ENCODE peak calls at places on chromosomes 4 and X, in four cellular contexts. Q is neuronal stem cell, W is trophoblast cell, A is H1. M is an unnamed sample.

GRCh38 chr4:101604976-101605375 is 185.6 kb upstream of the BANK1 start:
- DNase-seq in Q (no peak), A (no peak), W (no peak), M (no peak)

GRCh38 chrX:24371391-24371972 is 11.0 kb downstream of the SUPT20HL1 start:
- DNase-seq in A (no peak), W (peak; percentile 17), Q (peak; percentile 67), M (peak; percentile 43)

GRCh38 chr4:123995939-123996338 is 599.3 kb downstream of the SPRY1 start:
- DNase-seq in Q (no peak), W (no peak), A (no peak), M (peak; percentile 70)

GRCh38 chr4:122041312-122041711 is 89.5 kb upstream of the TRPC3 start:
- DNase-seq in A (no peak), Q (no peak), W (no peak), M (no peak)

GRCh38 chrX:22314692-22315091 is 42.0 kb downstream of the CBLL2 start:
- DNase-seq in W (no peak), Q (no peak), A (no peak), M (peak; percentile 22)

GRCh38 chr4:7000421-7001176 is 42.6 kb upstream of the TADA2B start:
- DNase-seq in W (no peak), A (no peak), Q (no peak), M (no peak)

GRCh38 chr4:175584172-175584571 is 227.9 kb downstream of the GPM6A start:
- DNase-seq in A (no peak), W (no peak), Q (no peak), M (no peak)

GRCh38 chrX:9847071-9847470 is 60.8 kb downstream of the SHROOM2 start:
- DNase-seq in Q (no peak), W (peak; percentile 56), A (no peak), M (peak; percentile 87)

GRCh38 chrX:14027511-14028019 is 2.1 kb downstream of the GEMIN8 start:
- DNase-seq in Q (no peak), W (no peak), A (no peak), M (peak; percentile 22)

GRCh38 chrX:76433219-76433618 is 5.7 kb downstream of the MAGEE1 start:
- DNase-seq in A (no peak), Q (no peak), W (no peak), M (no peak)

GRCh38 chrX:155086202-155086840 is 15.0 kb downstream of the BRCC3 start:
- DNase-seq in Q (no peak), W (no peak), A (peak; percentile 27), M (peak; percentile 38)

GRCh38 chrX:102712216-102712966 is at the start of gene GPRASP2:
- DNase-seq in Q (peak; percentile 57), A (no peak), W (peak; percentile 9), M (peak; percentile 23)

GRCh38 chrX:48531359-48531954 is 8.1 kb upstream of the TBC1D25 start:
- DNase-seq in W (peak; percentile 24), A (no peak), Q (no peak), M (peak; percentile 63)

GRCh38 chr4:153781717-153782416 is 7.0 kb downstream of the SFRP2 start:
- DNase-seq in A (no peak), W (no peak), Q (no peak), M (no peak)

GRCh38 chr4:2862528-2862927 is 18.9 kb downstream of the ADD1 start:
- DNase-seq in W (no peak), A (peak; percentile 44), Q (no peak), M (peak; percentile 81)

GRCh38 chrX:139795196-139795595 is 87.2 kb upstream of the MCF2 start:
- DNase-seq in Q (no peak), W (no peak), A (no peak), M (no peak)

GRCh38 chr4:147793973-147794690 is 62.2 kb downstream of the ARHGAP10 start:
- DNase-seq in Q (no peak), W (no peak), A (no peak), M (peak; percentile 55)

GRCh38 chrX:129842510-129843208 is 1.0 kb downstream of the ZDHHC9 start:
- DNase-seq in Q (no peak), W (peak; percentile 4), A (no peak), M (peak; percentile 61)

GRCh38 chr4:159855731-159856130 is 752.9 kb downstream of the RAPGEF2 start:
- DNase-seq in A (no peak), W (no peak), Q (no peak), M (no peak)

GRCh38 chr4:156968479-156968984 is 3.1 kb downstream of the PDGFC start:
- DNase-seq in A (no peak), Q (peak; percentile 54), W (peak; percentile 35), M (peak; percentile 85)

GRCh38 chr4:41692717-41693345 is 55.7 kb downstream of the PHOX2B start:
- DNase-seq in A (peak; percentile 25), Q (peak; percentile 62), W (peak; percentile 20), M (peak; percentile 56)

GRCh38 chrX:131675596-131676194 is 131.8 kb downstream of the OR13H1 start:
- DNase-seq in Q (peak; percentile 3), W (no peak), A (no peak), M (peak; percentile 34)

GRCh38 chr4:170122252-170122651 is 32.5 kb upstream of the AADAT start:
- DNase-seq in Q (no peak), W (peak; percentile 83), A (no peak), M (no peak)

GRCh38 chr4:169121920-169122319 is 111.9 kb upstream of the CBR4 start:
- DNase-seq in W (no peak), A (no peak), Q (no peak), M (no peak)
- H3K36me3 ChIP-seq in W (peaks cover 9% of the 10 kb centered on the region), A (no peaks in the 10 kb centered on the region), Q (peaks cover 86% of the 10 kb centered on the region), M (peaks cover 89% of the 10 kb centered on the region)

DNA sequence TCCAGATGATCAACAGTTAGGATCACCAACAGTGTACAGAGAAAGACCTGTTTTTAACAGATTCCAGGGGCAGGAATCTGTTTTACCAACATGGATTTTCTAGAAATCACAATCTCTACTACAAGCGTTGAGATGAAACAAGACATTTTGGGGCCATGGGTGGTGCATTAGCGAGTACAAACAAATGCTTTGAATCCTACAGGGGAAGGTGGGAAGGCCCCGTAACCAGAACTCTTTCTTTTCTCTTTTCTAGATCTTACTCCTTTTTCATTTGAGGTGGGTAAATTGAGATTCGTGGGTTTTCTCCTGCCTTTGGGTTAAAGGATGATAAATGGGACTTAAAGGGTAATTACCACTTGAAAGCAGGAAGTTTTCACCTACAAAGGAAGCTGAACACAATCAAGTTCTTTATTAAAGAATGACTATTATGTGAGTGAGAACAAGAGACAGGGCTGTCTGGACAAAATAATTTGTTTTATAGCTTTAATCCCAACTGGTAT is 189.9 kb upstream of the ANXA3 start:
- DNase-seq in A (no peak), W (no peak), Q (no peak), M (no peak)
- H2BK12ac ChIP-seq in A (no peak overlapping the region), W (no peak overlapping the region), Q (no peak overlapping the region), M (no peak overlapping the region)

DNA sequence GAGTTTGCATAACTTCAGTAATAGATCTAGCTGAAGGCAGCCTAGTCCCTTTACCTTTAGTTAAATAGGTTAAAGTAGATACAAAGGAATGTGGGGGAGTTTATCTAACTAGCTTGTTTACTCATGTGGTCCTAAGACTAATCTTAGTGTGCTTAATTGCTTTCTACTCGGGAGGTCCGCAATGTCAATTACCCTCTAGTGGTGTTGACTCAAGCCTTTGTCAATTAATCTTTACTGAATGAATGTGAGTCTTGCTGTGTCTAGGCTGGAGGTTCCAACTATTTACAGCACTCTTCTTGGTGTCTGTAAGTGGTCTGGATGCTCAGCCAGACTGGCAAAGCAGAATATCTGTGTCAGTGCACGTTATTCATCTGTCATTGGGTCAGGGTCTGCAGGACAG is 17.9 kb upstream of the YTHDC1 start:
- DNase-seq in W (no peak), A (no peak), Q (no peak), M (no peak)
- H2BK5ac ChIP-seq in W (peak overlapping the region; percentile 83), A (no peak overlapping the region), Q (no peak overlapping the region), M (peak overlapping the region; percentile 59)

DNA sequence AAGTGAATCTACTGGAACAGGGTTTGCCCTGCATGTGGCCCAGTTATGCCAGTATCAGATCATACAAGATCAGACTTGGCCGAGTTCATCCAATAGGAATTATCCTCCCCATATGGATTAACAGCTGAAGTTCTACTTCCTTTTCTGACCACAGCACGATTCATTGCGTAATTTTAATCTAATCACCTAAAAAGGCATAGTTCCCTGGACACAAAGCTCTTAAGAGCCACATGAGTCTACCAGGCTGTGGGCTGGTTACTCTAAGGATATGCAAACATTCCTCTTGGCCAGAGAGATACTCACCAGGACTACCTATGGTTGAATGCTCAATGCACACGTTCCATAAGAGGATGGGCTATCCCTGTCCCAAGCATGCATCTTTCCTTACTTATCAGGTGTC is 46.9 kb downstream of the CHST7 start:
- DNase-seq in Q (no peak), A (no peak), W (no peak), M (no peak)
- H3K36me3 ChIP-seq in Q (no peaks in the 10 kb centered on the region), A (no peaks in the 10 kb centered on the region), W (no peaks in the 10 kb centered on the region), M (peaks cover 28% of the 10 kb centered on the region)

GRCh38 chrX:39645059-39645895 is 452.5 kb downstream of the BCOR start:
- DNase-seq in W (no peak), Q (no peak), A (no peak), M (peak; percentile 84)
- H2BK12ac ChIP-seq in W (no peak overlapping the region), Q (no peak overlapping the region), A (no peak overlapping the region), M (no peak overlapping the region)

GRCh38 chr4:186627226-186627865 is 72.0 kb upstream of the MTNR1A start:
- DNase-seq in A (no peak), Q (no peak), W (peak; percentile 12), M (peak; percentile 45)

GRCh38 chr4:186622788-186623464 is 67.6 kb upstream of the MTNR1A start:
- DNase-seq in W (peak; percentile 56), Q (no peak), A (no peak), M (peak; percentile 67)

GRCh38 chr4:186623546-186623945 is 68.2 kb upstream of the MTNR1A start:
- DNase-seq in A (no peak), Q (no peak), W (no peak), M (no peak)

GRCh38 chr4:186621959-186622553 is 66.7 kb upstream of the MTNR1A start:
- DNase-seq in W (peak; percentile 99), Q (no peak), A (no peak), M (peak; percentile 88)

DNA sequence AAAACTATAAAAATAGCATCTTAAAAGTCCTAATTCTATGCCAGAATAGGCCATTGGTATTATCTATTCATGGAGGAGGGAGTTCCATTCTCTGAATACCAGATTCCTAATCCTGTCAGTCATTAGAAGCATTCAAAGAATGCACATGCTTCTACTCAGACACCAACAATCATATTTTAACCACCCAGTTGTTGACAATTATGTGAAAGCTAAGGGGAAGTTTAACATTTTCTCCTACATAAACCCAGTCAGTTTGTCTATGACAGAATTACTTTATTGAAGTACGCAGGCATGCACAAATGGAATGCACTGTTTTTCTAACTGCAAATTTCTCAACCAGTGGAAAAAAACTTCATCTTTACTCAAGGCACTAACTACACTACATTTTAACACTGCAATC is 69.6 kb upstream of the MTNR1A start:
- DNase-seq in W (peak; percentile 21), Q (peak; percentile 37), A (no peak), M (peak; percentile 71)
- H2BK5ac ChIP-seq in W (no peak overlapping the region), Q (no peak overlapping the region), A (no peak overlapping the region), M (no peak overlapping the region)

GRCh38 chrX:65740909-65741308 is 73.5 kb downstream of the MSN start:
- DNase-seq in W (no peak), A (no peak), Q (no peak), M (no peak)
- H3K36me3 ChIP-seq in W (peaks cover 22% of the 10 kb centered on the region), A (peaks cover 4% of the 10 kb centered on the region), Q (peaks cover 62% of the 10 kb centered on the region), M (peaks cover 34% of the 10 kb centered on the region)

M was measured in mesenchymal stem cell.